ENCODE peak calls at places on chromosome 21, in four cellular contexts. E is cardiac muscle cell, U is PC-9, M is Panc1. J is an unnamed sample.

GRCh38 chr21:35491114-35491513 is 442.0 kb upstream of the RUNX1 start:
- DNase-seq in E (no peak), U (no peak), M (no peak), J (no peak)

GRCh38 chr21:22421416-22422190 is 1423.4 kb downstream of the NCAM2 start:
- DNase-seq in E (no peak), U (no peak), M (no peak), J (no peak)

GRCh38 chr21:14270631-14271030 is 54.7 kb downstream of the RBM11 start:
- DNase-seq in E (no peak), U (no peak), M (no peak), J (no peak)

GRCh38 chr21:42609806-42610205 is 43.6 kb upstream of the PDE9A start:
- DNase-seq in E (no peak), U (no peak), M (no peak), J (no peak)

GRCh38 chr21:45142469-45142868 is 68.1 kb downstream of the ADARB1 start:
- DNase-seq in E (peak), U (no peak), M (no peak), J (no peak)

GRCh38 chr21:27026501-27026900 is 59.6 kb upstream of the ADAMTS5 start:
- DNase-seq in E (no peak), U (no peak), M (no peak), J (no peak)

GRCh38 chr21:21383126-21383525 is 384.9 kb downstream of the NCAM2 start:
- DNase-seq in E (peak), U (no peak), M (no peak), J (no peak)

GRCh38 chr21:16072692-16073091 is 342.9 kb downstream of the USP25 start:
- DNase-seq in E (peak), U (no peak), M (no peak), J (no peak)

GRCh38 chr21:33861125-33861524 is 54.5 kb downstream of the ATP5PO start:
- DNase-seq in E (no peak), U (no peak), M (no peak), J (no peak)

GRCh38 chr21:35343046-35343816 is 294.1 kb upstream of the RUNX1 start:
- DNase-seq in E (peak), U (no peak), M (no peak), J (no peak)

GRCh38 chr21:30408782-30409494 is 13.1 kb downstream of the KRTAP13-1 start:
- DNase-seq in E (peak), U (peak), M (no peak), J (peak)
- TF ChIP-seq CTCF in E (peak), U (peak), M (peak), J (no peak)

GRCh38 chr21:32298658-32299081 is at the start of gene MRAP:
- DNase-seq in E (peak), U (no peak), M (no peak), J (no peak)

GRCh38 chr21:32300117-32300681 is 1.5 kb downstream of the MRAP start:
- DNase-seq in E (no peak), U (no peak), M (no peak), J (no peak)

GRCh38 chr21:32297449-32297848 is 1.2 kb upstream of the MRAP start:
- DNase-seq in E (no peak), U (no peak), M (no peak), J (no peak)

GRCh38 chr21:32299695-32300094 is 1.0 kb downstream of the MRAP start:
- DNase-seq in E (no peak), U (no peak), M (no peak), J (no peak)

DNA sequence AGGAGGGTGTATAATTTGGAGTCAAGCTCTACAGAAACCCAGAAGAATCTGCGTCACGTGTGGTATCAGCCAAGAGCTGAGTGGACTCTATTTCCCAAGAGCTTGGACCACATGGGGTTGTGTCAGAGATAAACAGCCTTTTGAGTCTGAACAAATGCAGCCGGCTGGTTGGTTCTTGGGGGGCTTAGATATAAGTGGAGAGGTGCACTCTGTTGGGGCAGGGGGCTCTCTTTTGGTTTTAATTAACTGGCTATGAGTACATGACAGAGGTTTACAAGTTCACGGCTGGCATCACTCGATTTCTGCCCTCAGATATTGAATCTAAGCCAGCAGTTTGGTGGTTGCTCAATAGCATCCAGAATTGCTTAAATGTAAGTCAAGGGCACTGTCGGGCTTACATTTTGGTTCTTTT is 501 bp upstream of the MRAP start:
- DNase-seq in E (peak), U (no peak), M (no peak), J (no peak)
- TF ChIP-seq CTCF in E (no peak), U (no peak), M (no peak), J (no peak)

GRCh38 chr21:38671716-38672115 is 134.0 kb upstream of the ETS2 start:
- DNase-seq in E (peak), U (no peak), M (no peak), J (no peak)

GRCh38 chr21:38667466-38667865 is 138.3 kb upstream of the ETS2 start:
- DNase-seq in E (no peak), U (no peak), M (no peak), J (no peak)

GRCh38 chr21:38668501-38668900 is 137.2 kb upstream of the ETS2 start:
- DNase-seq in E (no peak), U (no peak), M (no peak), J (no peak)

GRCh38 chr21:38668067-38668466 is 137.7 kb upstream of the ETS2 start:
- DNase-seq in E (no peak), U (no peak), M (no peak), J (no peak)

DNA sequence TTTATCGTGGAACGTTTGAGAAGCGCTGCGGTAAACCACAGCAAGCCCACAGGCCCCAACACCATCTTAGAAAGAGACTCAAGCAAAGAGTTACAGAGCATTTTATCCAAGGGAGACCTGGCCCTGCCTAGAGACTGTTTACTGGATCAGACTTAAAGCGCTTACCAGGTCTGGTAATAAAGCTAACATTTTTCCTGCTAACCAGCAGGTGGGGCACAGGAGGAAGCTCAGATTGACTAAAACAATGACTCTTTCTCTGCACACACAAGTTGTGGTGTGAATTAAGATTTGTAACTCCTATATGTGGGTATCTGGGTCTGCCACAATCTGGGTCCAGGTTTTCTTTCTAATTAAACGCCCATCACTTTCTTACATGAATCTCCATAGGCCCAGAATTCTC is 136.5 kb upstream of the ETS2 start:
- DNase-seq in E (peak), U (no peak), M (no peak), J (no peak)
- TF ChIP-seq CTCF in E (peak), U (peak), M (peak), J (no peak)

GRCh38 chr21:39601194-39601940 is 11.4 kb upstream of the B3GALT5 start:
- DNase-seq in E (no peak), U (no peak), M (no peak), J (no peak)
- TF ChIP-seq CTCF in E (no peak), U (no peak), M (no peak), J (no peak)

GRCh38 chr21:28235169-28235892 is 757.3 kb downstream of the LTN1 start:
- DNase-seq in E (peak), U (no peak), M (no peak), J (no peak)
- TF ChIP-seq CTCF in E (peak), U (no peak), M (no peak), J (no peak)

DNA sequence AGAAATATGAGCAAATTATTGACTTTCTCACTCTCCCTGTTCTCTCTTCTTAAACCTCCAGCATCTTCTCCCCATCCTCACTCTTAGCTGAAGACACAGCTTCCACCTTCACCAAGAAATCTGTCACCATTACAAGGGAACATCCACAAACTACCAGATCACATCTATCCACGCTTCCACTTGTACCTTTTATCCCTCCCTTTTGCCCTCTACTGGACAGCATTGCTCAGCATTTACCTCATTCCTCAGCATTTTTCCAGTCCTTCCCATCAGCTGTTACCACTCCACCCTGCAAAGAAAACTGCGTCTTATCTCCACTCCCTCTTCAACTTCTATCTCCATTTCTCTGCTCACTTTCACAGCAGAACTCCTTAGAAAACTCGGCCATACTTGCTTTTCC is 42.6 kb downstream of the KCNJ6 start:
- DNase-seq in E (peak), U (no peak), M (no peak), J (no peak)
- TF ChIP-seq CTCF in E (peak), U (no peak), M (no peak), J (no peak)

DNA sequence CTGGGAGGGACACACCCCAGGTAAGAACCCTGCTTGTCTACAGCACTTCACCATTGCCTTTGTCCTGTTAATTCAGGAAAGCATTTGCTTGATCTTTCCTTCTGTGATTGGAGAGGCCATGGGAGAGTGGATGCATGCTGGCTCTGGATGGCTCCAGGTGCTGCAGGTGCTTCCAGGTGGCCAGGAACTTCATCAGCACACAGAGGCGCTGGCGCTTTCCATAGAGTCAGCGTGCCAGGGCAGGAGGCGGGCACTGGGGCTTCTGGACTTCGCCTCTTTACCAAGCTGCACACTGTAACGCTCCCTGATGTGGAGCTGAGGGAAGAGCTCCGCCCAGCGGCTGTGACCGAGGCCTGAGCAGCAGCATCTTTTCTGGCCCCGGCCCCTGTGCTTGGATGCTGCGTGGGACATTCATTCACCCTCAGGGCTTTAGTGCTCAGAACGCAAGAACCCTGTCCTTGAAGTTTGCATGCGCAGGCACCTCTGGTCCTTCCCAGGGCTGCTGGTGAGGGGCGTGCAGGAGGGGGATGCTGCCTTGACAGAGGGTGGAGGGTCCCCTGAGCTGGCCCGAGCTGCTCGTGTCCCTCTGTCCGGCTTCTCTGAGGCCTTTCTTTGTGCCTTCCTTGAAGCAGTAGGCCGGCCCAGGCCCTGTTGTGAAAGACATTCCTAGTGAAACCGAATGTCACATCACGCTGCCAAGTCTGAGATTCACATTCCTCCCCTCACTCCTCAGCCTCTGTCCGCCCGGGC is 1.6 kb upstream of the MX2 start:
- DNase-seq in E (peak), U (no peak), M (no peak), J (no peak)
- TF ChIP-seq CTCF in E (peak), U (no peak), M (peak), J (no peak)